ENCODE peak calls at places on chromosomes 1 and 21, in eight cellular contexts. A is mesendoderm, G is IMR-90, I is left ventricle myocardium inferior, O is lower lobe of right lung, E is SK-N-SH, W is body of pancreas, S is bronchial epithelial cell. D is an unnamed sample. For H3K27me3 and H3K36me3, the result is how much of the 10 kb centered on the place peaks cover.

GRCh38 chr1:29810121-29811120 is 574.1 kb downstream of the PTPRU start:
- DNase-seq in A (no peak), G (no peak), I (no peak), O (no peak), E (peak), W (no peak), S (no peak), D (no peak)

GRCh38 chr1:202654079-202654478 is 56.2 kb downstream of the SYT2 start:
- DNase-seq in A (no peak), G (no peak), I (no peak), O (no peak), E (no peak), W (no peak), S (no peak), D (no peak)

GRCh38 chr1:80436851-80437250 is 1363.9 kb upstream of the ADGRL2 start:
- DNase-seq in A (no peak), G (no peak), I (no peak), O (no peak), E (no peak), W (no peak), S (no peak), D (no peak)

GRCh38 chr1:41343790-41344679 is 17.2 kb upstream of the FOXO6 start:
- DNase-seq in A (no peak), G (no peak), I (no peak), O (no peak), E (no peak), W (no peak), S (peak), D (no peak)

GRCh38 chr1:63758805-63759204 is 15.0 kb upstream of the ROR1 start:
- DNase-seq in A (no peak), G (no peak), I (no peak), O (no peak), E (peak), W (peak), S (no peak), D (no peak)

GRCh38 chr1:65001238-65001792 is 35.0 kb upstream of the JAK1 start:
- DNase-seq in A (peak), G (peak), I (peak), O (peak), E (no peak), W (peak), S (no peak), D (peak)

GRCh38 chr1:23555225-23555801 is 4.0 kb downstream of the ID3 start:
- DNase-seq in A (peak), G (peak), I (no peak), O (no peak), E (no peak), W (peak), S (peak), D (peak)

GRCh38 chr1:110196917-110197782 is 13.0 kb upstream of the KCNC4 start:
- DNase-seq in A (peak), G (peak), I (no peak), O (no peak), E (peak), W (peak), S (peak), D (peak)

GRCh38 chr1:91226741-91227140 is 177.9 kb downstream of the HFM1 start:
- DNase-seq in A (no peak), G (no peak), I (no peak), O (no peak), E (no peak), W (no peak), S (peak), D (no peak)

GRCh38 chr1:151494741-151495281 is 16.4 kb upstream of the CGN start:
- DNase-seq in A (peak), G (peak), I (no peak), O (no peak), E (no peak), W (no peak), S (peak), D (peak)

GRCh38 chr1:24683713-24684162 is 40.6 kb downstream of the SRRM1 start:
- DNase-seq in A (peak), G (peak), I (no peak), O (no peak), E (no peak), W (no peak), S (peak), D (no peak)

GRCh38 chr21:41932191-41932575 is 21.6 kb downstream of the C2CD2 start:
- DNase-seq in A (no peak), G (peak), I (no peak), O (no peak), E (no peak), W (no peak), S (peak), D (no peak)

GRCh38 chr1:59105548-59106507 is 191.1 kb upstream of the FGGY start:
- DNase-seq in A (no peak), G (no peak), I (peak), O (no peak), E (no peak), W (no peak), S (no peak), D (no peak)

GRCh38 chr1:56180806-56181205 is 398.6 kb downstream of the PLPP3 start:
- DNase-seq in A (no peak), G (peak), I (no peak), O (no peak), E (no peak), W (no peak), S (no peak), D (no peak)

GRCh38 chr1:223425550-223425949 is 32.3 kb downstream of the CCDC185 start:
- DNase-seq in A (no peak), G (no peak), I (no peak), O (no peak), E (no peak), W (no peak), S (no peak), D (no peak)

GRCh38 chr1:27634166-27634981 is 611 bp downstream of the FGR start:
- DNase-seq in A (no peak), G (no peak), I (peak), O (peak), E (peak), W (no peak), S (no peak), D (peak)

DNA sequence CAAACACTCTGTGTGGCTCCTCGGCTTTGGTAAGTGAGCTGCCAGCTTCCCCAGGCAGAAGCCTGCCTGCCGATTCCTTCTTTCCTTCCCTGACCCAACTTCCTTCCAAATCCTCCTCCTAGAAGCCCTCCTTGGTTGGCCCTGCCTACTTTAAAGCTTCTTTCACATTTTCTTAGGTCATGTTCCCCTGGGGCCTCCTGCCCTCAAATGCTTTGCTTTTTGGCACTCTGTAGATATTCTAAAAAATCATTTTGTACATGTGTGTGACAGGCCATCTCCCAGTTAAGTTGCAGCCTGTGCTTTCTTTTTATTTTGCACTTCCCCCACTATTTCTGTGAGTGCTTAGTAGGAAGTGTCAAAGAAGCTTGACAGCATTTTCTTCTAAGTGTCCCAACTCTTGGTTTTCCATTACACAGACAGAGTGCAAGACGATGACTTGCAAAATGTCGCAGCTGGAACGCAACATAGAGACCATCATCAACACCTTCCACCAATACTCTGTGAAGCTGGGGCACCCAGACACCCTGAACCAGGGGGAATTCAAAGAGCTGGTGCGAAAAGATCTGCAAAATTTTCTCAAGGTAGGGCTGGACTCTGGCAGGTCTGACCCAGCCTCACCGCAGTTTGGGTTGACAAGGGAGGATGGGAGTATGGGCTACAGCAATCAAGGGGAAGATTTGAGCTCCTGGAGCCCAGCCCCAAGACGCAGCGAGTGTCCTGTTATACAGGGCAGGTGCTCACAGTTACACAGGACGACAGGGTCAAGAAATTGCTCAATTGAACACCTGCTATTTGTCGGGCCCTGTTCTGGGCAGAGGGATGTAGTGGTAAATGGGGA is at the start of gene S100A9:
- DNase-seq in A (no peak), G (no peak), I (no peak), O (no peak), E (no peak), W (no peak), S (no peak), D (peak)
- H3K4me3 ChIP-seq in A (no peak), G (no peak), I (peak), O (peak), E (no peak), W (no peak), S (peak), D (no peak)

DNA sequence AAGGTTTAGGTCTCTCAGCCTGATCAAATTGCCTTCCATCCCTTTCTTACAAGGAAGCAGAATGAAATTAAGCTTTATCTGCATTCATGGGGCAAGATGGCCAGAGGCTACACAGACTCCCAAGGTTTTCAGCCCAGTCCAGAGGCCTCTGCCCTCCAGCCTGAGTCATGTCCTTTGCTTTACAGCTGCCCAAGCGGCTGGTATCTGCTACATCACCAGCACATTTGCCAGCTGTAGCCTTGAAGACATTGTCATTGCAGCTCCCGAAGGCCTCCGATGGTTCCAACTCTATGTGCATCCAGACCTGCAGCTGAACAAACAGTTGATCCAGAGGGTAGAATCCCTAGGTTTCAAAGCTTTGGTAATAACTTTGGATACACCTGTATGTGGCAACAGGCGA is 16.0 kb downstream of the HAO2 start:
- DNase-seq in A (no peak), G (no peak), I (no peak), O (no peak), E (no peak), W (no peak), S (no peak), D (no peak)
- H3K27me3 ChIP-seq in A (under half), G (under half), I (under half), O (under half), E (under half), W (under half), S (under half), D (under half)

DNA sequence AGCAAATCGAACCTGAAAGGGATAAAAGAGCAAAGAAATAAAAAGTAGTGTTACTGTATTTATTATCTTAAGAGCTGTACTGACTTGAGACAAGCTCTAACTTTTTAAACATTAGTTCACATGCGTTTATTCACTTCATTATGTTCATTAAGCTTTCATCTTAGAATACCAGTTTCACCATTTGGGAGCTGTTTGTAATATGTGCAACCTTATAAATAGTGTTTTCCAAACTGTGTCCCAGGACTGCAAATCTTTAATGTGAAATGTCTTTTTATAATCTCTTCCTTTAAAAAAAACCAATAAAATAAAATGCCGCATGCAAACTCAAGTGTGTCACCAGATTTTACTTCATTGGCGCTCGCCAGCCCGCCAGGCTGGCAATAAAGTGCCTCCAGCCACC is 28.3 kb downstream of the LGALS8 start:
- DNase-seq in A (no peak), G (no peak), I (no peak), O (no peak), E (no peak), W (no peak), S (no peak), D (no peak)
- H3K36me3 ChIP-seq in A (under half), G (under half), I (half or more), O (half or more), E (half or more), W (half or more), S (under half), D (under half)

DNA sequence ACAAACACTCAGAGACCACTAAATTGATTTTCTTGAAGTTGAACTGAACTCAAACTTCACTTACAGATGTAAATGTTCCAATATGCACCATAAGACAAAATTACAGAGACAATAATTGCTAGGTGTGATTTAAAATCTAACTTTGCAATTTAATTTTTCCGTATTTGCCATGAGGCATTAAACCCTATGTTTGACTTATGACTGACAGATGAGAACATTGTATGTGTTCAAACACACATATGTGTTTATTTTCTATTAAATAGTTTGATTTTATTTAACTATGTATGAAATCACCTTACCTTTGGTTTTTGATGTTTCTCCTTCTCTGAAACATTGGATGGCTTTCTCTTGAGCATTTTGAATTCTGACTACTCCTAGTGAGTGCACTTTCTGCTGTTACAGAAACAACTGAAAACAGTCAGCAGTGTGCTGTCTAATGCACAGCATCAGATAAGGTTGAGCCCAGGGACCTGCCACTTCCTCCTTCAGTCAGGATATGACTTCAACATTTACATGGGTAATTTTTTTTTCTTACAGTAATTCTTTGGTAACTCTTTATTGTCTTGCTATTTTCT is at the start of gene SAMSN1:
- DNase-seq in A (no peak), G (no peak), I (no peak), O (peak), E (no peak), W (peak), S (peak), D (no peak)
- H3K4me3 ChIP-seq in A (no peak), G (no peak), I (peak), O (peak), E (no peak), W (no peak), S (no peak), D (no peak)

GRCh38 chr1:10867914-10868598 is 71.6 kb upstream of the CASZ1 start:
- DNase-seq in A (no peak), G (no peak), I (no peak), O (no peak), E (peak), W (no peak), S (no peak), D (no peak)
- H3K27me3 ChIP-seq in A (under half), G (half or more), I (half or more), O (under half), E (under half), W (under half), S (under half), D (under half)

DNA sequence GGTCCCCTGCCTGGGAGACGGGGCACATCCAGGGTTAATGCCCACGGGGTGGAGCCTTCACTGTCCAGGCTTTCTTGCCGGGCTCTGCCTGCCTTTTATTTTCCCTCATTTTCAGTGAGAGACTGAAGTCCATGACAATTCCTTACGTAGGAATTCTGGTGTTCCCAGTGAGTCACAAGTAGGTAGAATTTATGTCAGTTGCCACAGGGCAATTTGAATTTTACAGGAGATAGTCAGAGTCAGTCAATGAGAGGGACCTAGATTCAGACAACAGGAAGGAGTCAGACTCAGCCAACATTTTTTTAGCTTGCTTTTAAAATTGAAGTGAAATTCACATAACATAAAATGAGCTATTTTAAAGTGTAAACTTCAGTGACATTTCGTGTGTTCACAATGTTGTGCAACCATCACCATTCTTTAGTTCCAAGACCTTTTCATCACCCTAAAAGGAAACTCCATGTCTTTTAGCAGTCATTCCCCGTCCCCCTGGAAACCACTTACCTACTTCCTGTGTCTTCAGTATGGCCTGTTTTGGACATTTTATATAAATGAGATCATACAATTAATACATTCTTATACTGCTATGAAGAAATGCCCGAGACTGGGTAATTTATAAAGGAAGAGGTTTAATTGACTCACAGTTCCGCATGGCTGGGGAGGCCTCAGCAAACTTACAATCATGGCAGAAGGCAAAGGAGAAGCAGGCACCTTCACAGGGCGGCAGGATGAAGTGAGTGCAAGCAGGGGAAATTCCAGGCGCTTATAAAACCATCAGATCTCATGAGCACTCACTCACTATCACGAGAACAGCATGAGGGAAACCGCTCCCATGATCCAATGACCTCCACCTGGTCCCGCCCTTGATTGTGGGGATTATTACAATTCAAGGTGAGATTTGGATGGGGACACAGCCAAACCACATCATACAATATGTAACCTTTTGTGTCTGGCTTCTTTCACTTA is 14.6 kb downstream of the AJAP1 start:
- DNase-seq in A (peak), G (no peak), I (no peak), O (no peak), E (no peak), W (no peak), S (peak), D (no peak)
- H3K36me3 ChIP-seq in A (under half), G (under half), I (under half), O (under half), E (under half), W (under half), S (under half), D (under half)

GRCh38 chr1:8133190-8133589 is 107.1 kb upstream of the ERRFI1 start:
- DNase-seq in A (peak), G (no peak), I (no peak), O (no peak), E (no peak), W (no peak), S (no peak), D (peak)

GRCh38 chr1:8133657-8134430 is 107.7 kb upstream of the ERRFI1 start:
- DNase-seq in A (no peak), G (peak), I (peak), O (no peak), E (no peak), W (peak), S (peak), D (peak)

GRCh38 chr1:8136766-8137165 is 110.7 kb upstream of the ERRFI1 start:
- DNase-seq in A (no peak), G (no peak), I (no peak), O (no peak), E (no peak), W (no peak), S (no peak), D (no peak)

GRCh38 chr1:8134546-8135235 is 108.6 kb upstream of the ERRFI1 start:
- DNase-seq in A (no peak), G (no peak), I (no peak), O (no peak), E (no peak), W (no peak), S (no peak), D (peak)

DNA sequence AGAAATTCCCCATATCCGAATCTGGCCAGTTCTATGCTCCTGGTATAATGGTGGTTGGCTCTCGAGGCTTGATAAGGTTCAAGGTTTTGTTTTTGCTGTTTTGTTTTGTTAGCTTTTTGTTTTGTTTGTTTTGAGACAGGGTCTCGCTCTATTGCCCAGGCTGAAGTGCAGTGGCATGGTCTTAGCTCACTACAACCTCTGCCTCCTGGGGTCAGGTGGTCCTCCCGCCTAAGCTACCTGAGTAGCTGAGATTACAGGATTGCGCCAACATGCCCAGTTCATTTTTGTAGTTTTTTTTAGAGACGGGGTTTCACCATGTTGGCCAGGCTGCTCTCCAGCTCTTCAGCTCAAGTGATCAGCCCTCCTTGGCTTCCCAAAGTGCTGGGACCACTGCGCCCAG is 109.1 kb upstream of the ERRFI1 start:
- DNase-seq in A (no peak), G (no peak), I (no peak), O (no peak), E (no peak), W (no peak), S (no peak), D (no peak)
- H3K4me3 ChIP-seq in A (no peak), G (no peak), I (no peak), O (no peak), E (no peak), W (no peak), S (no peak), D (no peak)

DNA sequence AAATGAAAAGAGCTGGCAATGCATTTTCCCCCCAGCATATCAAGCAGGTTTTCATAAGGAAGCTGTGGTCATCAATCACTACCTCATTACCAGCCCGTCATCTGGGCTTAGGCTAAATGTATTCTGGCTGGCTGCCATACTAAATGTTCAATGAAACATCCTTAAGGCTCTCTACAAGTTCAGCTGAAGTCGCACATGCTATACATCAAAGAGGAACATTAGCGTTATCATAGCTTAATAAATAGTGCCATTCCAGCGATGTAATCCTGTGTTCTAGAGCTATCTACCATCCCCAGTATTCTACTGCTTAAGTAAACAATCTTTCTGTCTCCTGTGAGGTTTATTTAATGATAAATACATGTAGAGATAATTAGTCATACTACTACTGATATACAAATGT is 288.8 kb downstream of the DPYD start:
- DNase-seq in A (no peak), G (peak), I (no peak), O (no peak), E (peak), W (no peak), S (peak), D (no peak)
- H3K27me3 ChIP-seq in A (under half), G (under half), I (under half), O (under half), E (under half), W (under half), S (under half), D (under half)

DNA sequence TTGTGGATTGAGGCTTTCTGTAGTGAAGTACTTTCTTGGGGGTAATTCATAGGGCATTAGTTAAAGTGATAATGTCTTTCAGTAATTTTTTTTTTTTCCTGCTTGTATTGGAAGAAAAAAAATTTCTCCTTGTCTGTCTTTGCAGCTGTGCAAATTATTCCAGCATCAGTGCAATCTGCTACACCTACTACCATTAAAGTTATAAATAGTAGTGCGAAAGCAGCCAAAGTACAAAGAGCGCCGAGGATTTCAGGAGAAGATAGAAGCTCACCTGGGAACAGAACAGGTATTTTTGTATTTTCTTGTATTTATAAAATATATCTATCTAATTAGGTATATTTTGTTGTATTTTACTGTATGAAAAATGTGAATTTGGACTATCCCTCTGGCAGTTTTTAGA is 29.3 kb downstream of the GABPA start:
- DNase-seq in A (no peak), G (no peak), I (no peak), O (no peak), E (no peak), W (no peak), S (no peak), D (no peak)
- H3K36me3 ChIP-seq in A (under half), G (under half), I (half or more), O (half or more), E (under half), W (under half), S (under half), D (under half)